ENCODE peak calls at places on chromosome 19, in four cellular contexts. One of them, this sample, is unnamed.

GRCh38 chr19:58563034-58563573 is 4.7 kb upstream of the UBE2M start:
- DNase-seq in H1: no peak
- DNase-seq in mesenchymal stem cell: no peak
- DNase-seq in neuronal stem cell: no peak
- DNase-seq in this sample: no peak

GRCh38 chr19:23002690-23003422 is at the start of gene ZNF728:
- DNase-seq in neuronal stem cell: no peak
- DNase-seq in H1: no peak
- DNase-seq in mesenchymal stem cell: no peak
- DNase-seq in this sample: no peak

GRCh38 chr19:782195-783043 is 14.8 kb upstream of the PTBP1 start:
- DNase-seq in mesenchymal stem cell: peak
- DNase-seq in H1: peak
- DNase-seq in neuronal stem cell: peak
- DNase-seq in this sample: peak

GRCh38 chr19:45171211-45171623 is 6.8 kb downstream of the TRAPPC6A start:
- DNase-seq in neuronal stem cell: no peak
- DNase-seq in H1: no peak
- DNase-seq in mesenchymal stem cell: no peak
- DNase-seq in this sample: no peak

GRCh38 chr19:1975081-1975480 is 34.1 kb downstream of the CSNK1G2 start:
- DNase-seq in H1: no peak
- DNase-seq in neuronal stem cell: no peak
- DNase-seq in mesenchymal stem cell: no peak
- DNase-seq in this sample: peak

GRCh38 chr19:28635962-28636629 is 576.9 kb downstream of the UQCRFS1 start:
- DNase-seq in H1: no peak
- DNase-seq in neuronal stem cell: no peak
- DNase-seq in mesenchymal stem cell: no peak
- DNase-seq in this sample: no peak

GRCh38 chr19:51690359-51691121 is 2.6 kb upstream of the SPACA6 start:
- DNase-seq in mesenchymal stem cell: peak
- DNase-seq in H1: peak
- DNase-seq in neuronal stem cell: peak
- DNase-seq in this sample: peak

GRCh38 chr19:45100797-45101196 is 7.8 kb downstream of the PPP1R37 start:
- DNase-seq in H1: no peak
- DNase-seq in mesenchymal stem cell: peak
- DNase-seq in neuronal stem cell: no peak
- DNase-seq in this sample: peak

GRCh38 chr19:17202249-17202648 is 12.9 kb upstream of the USE1 start:
- DNase-seq in mesenchymal stem cell: no peak
- DNase-seq in H1: no peak
- DNase-seq in neuronal stem cell: no peak
- DNase-seq in this sample: no peak

GRCh38 chr19:43430142-43430710 is 15.5 kb downstream of the TEX101 start:
- DNase-seq in mesenchymal stem cell: no peak
- DNase-seq in neuronal stem cell: no peak
- DNase-seq in H1: no peak
- DNase-seq in this sample: no peak

GRCh38 chr19:56838930-56839664 is 1.4 kb downstream of the PEG3 start:
- DNase-seq in mesenchymal stem cell: no peak
- DNase-seq in H1: no peak
- DNase-seq in neuronal stem cell: peak
- DNase-seq in this sample: no peak

GRCh38 chr19:35913589-35913988 is 5.5 kb upstream of the TYROBP start:
- DNase-seq in neuronal stem cell: no peak
- DNase-seq in mesenchymal stem cell: peak
- DNase-seq in H1: no peak
- DNase-seq in this sample: peak

GRCh38 chr19:19623383-19623782 is 4.6 kb downstream of the LPAR2 start:
- DNase-seq in neuronal stem cell: no peak
- DNase-seq in H1: no peak
- DNase-seq in mesenchymal stem cell: no peak
- DNase-seq in this sample: no peak

GRCh38 chr19:1397838-1398237 is 3.5 kb downstream of the GAMT start:
- DNase-seq in neuronal stem cell: no peak
- DNase-seq in H1: no peak
- DNase-seq in mesenchymal stem cell: no peak
- DNase-seq in this sample: no peak

GRCh38 chr19:36256853-36257511 is 42.1 kb downstream of the ZNF146 start:
- DNase-seq in neuronal stem cell: no peak
- DNase-seq in H1: peak
- DNase-seq in mesenchymal stem cell: no peak
- DNase-seq in this sample: no peak

GRCh38 chr19:1907563-1908363 is 2.6 kb downstream of the ADAT3 start:
- DNase-seq in mesenchymal stem cell: no peak
- DNase-seq in H1: no peak
- DNase-seq in neuronal stem cell: no peak
- DNase-seq in this sample: no peak

GRCh38 chr19:1110809-1111640 is 7.2 kb downstream of the GPX4 start:
- DNase-seq in H1: no peak
- DNase-seq in neuronal stem cell: no peak
- DNase-seq in mesenchymal stem cell: no peak
- DNase-seq in this sample: no peak

GRCh38 chr19:19338082-19338481 is 17.5 kb downstream of the MAU2 start:
- DNase-seq in mesenchymal stem cell: no peak
- DNase-seq in H1: no peak
- DNase-seq in neuronal stem cell: no peak
- DNase-seq in this sample: peak

GRCh38 chr19:16608290-16608704 is 19.7 kb downstream of the MED26 start:
- DNase-seq in mesenchymal stem cell: peak
- DNase-seq in H1: no peak
- DNase-seq in neuronal stem cell: no peak
- DNase-seq in this sample: peak

GRCh38 chr19:13149628-13150186 is 468 bp downstream of the STX10 start:
- DNase-seq in H1: peak
- DNase-seq in neuronal stem cell: peak
- DNase-seq in mesenchymal stem cell: peak
- DNase-seq in this sample: no peak

GRCh38 chr19:45952691-45953505 is 20.8 kb downstream of the NOVA2 start:
- DNase-seq in mesenchymal stem cell: peak
- DNase-seq in neuronal stem cell: peak
- DNase-seq in H1: peak
- DNase-seq in this sample: peak

GRCh38 chr19:2650515-2650914 is 52.0 kb downstream of the GNG7 start:
- DNase-seq in H1: no peak
- DNase-seq in mesenchymal stem cell: no peak
- DNase-seq in neuronal stem cell: no peak
- DNase-seq in this sample: no peak

GRCh38 chr19:41223431-41224234 is 4.6 kb downstream of the AXL start:
- DNase-seq in mesenchymal stem cell: peak
- DNase-seq in neuronal stem cell: peak
- DNase-seq in H1: peak
- DNase-seq in this sample: peak

GRCh38 chr19:19745496-19746285 is 12.8 kb upstream of the ZNF14 start:
- DNase-seq in mesenchymal stem cell: no peak
- DNase-seq in H1: no peak
- DNase-seq in neuronal stem cell: no peak
- DNase-seq in this sample: no peak

DNA sequence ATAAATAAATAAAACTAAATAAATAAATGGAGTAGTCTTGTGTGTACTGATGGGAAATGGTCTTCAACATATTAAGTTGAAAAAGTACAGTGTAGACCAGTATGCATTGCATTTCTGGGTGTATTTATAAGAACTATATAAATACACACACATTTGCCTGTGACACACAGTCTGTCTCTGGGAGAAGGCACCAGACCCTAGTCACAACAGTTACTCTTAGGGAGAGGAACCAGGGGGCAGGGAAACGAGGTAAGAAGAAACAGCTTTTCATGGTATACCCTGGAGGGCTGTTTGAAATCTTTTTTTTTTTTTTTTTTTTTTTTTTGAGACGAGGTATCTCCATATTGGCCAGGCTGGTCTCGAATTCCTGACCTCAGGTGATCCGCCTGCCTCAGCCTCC is 2.8 kb upstream of the S1PR2 start:
- DNase-seq in neuronal stem cell: no peak
- DNase-seq in mesenchymal stem cell: no peak
- DNase-seq in H1: no peak
- DNase-seq in this sample: no peak
- H3K4ac ChIP-seq in neuronal stem cell: no peak
- H3K4ac ChIP-seq in mesenchymal stem cell: no peak
- H3K4ac ChIP-seq in H1: no peak
- H3K4ac ChIP-seq in this sample: no peak

GRCh38 chr19:39834287-39834841 is 402 bp upstream of the DYRK1B start:
- DNase-seq in neuronal stem cell: no peak
- DNase-seq in H1: no peak
- DNase-seq in mesenchymal stem cell: no peak
- DNase-seq in this sample: no peak
- H3K9ac ChIP-seq in neuronal stem cell: peak
- H3K9ac ChIP-seq in H1: no peak
- H3K9ac ChIP-seq in mesenchymal stem cell: peak
- H3K9ac ChIP-seq in this sample: no peak

DNA sequence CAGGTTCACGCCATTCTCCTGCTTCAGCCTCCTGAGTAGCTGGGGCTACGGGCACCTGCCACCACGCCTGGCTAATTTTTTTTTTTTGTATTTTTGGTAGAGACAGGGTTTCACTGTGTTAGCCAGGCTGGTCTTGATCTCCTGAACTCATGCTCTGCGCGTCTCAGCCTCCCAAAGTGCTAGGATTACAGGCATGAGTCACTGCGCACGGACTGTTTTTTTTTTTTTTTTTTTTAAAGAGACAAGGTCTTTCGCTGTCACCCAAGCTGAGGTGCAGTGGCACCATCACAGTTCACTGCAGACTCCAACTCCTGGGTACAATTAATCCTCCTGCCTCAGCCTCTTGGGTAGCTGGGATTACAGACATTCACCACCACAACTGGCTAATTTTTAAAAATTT is 8.2 kb upstream of the ADAMTS10 start:
- DNase-seq in H1: no peak
- DNase-seq in neuronal stem cell: no peak
- DNase-seq in mesenchymal stem cell: peak
- DNase-seq in this sample: no peak
- H3K4ac ChIP-seq in H1: no peak
- H3K4ac ChIP-seq in neuronal stem cell: no peak
- H3K4ac ChIP-seq in mesenchymal stem cell: no peak
- H3K4ac ChIP-seq in this sample: no peak

DNA sequence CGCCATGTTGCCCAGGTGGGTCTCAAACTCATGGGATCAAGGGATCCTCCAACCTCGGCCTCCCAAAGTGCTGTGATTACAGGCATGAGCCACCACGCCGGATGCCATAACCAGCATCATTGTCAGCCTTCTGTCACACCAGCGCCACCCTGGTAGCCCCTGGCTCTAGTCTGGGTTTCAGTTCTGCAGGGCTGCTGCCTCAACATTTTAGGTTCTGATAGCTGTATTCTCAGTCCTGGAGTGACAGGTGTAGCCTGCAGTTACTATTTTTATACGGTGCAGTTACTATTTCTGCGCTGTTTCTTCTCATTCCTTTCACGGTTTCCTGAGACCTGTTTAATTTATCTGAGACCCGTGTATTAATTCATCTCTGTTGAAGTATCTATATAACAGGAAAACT is 57.1 kb downstream of the TRPM4 start:
- DNase-seq in neuronal stem cell: no peak
- DNase-seq in H1: no peak
- DNase-seq in mesenchymal stem cell: no peak
- DNase-seq in this sample: no peak
- H3K9ac ChIP-seq in neuronal stem cell: no peak
- H3K9ac ChIP-seq in H1: no peak
- H3K9ac ChIP-seq in mesenchymal stem cell: no peak
- H3K9ac ChIP-seq in this sample: no peak

GRCh38 chr19:42249769-42250168 is 5.2 kb downstream of the ERF start:
- DNase-seq in H1: no peak
- DNase-seq in mesenchymal stem cell: no peak
- DNase-seq in neuronal stem cell: no peak
- DNase-seq in this sample: no peak

GRCh38 chr19:42250666-42251531 is 4.0 kb downstream of the ERF start:
- DNase-seq in neuronal stem cell: no peak
- DNase-seq in H1: no peak
- DNase-seq in mesenchymal stem cell: peak
- DNase-seq in this sample: peak

GRCh38 chr19:42249149-42249750 is 5.7 kb downstream of the ERF start:
- DNase-seq in H1: no peak
- DNase-seq in neuronal stem cell: no peak
- DNase-seq in mesenchymal stem cell: no peak
- DNase-seq in this sample: no peak

GRCh38 chr19:42251572-42251990 is 3.3 kb downstream of the ERF start:
- DNase-seq in H1: no peak
- DNase-seq in mesenchymal stem cell: no peak
- DNase-seq in neuronal stem cell: no peak
- DNase-seq in this sample: no peak

GRCh38 chr19:42250249-42250665 is 4.7 kb downstream of the ERF start:
- DNase-seq in neuronal stem cell: no peak
- DNase-seq in H1: no peak
- DNase-seq in mesenchymal stem cell: no peak
- DNase-seq in this sample: no peak
- H3K4ac ChIP-seq in neuronal stem cell: no peak
- H3K4ac ChIP-seq in H1: no peak
- H3K4ac ChIP-seq in mesenchymal stem cell: no peak
- H3K4ac ChIP-seq in this sample: peak

DNA sequence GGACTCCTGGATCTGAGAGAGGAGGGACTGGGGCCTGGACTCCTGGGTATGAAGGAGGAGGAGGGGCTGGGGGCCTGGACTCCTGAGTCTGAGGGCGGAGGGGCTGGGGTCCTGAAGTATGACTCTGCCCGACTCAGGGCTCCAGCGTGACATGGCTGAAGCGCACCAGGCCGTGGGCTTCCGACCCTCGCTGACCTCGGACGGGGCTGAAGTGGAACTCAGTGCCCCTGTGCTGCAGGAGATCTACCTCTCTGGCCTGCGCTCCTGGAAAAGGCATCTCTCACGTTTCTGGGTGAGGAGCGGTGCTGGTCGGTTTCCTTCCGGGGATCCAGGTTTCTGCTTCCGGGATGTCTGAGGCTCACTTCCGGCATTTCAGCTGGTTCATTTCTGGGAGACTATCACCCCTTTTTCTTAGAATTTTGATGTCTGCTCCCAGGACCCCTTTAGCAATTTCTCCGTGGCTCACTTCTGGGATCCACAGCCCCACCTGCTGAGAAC is 1.2 kb downstream of the CPT1C start:
- DNase-seq in mesenchymal stem cell: no peak
- DNase-seq in H1: no peak
- DNase-seq in neuronal stem cell: no peak
- DNase-seq in this sample: no peak
- H3K9ac ChIP-seq in mesenchymal stem cell: no peak
- H3K9ac ChIP-seq in H1: no peak
- H3K9ac ChIP-seq in neuronal stem cell: peak
- H3K9ac ChIP-seq in this sample: no peak

GRCh38 chr19:18333680-18334079 is 6.7 kb upstream of the PGPEP1 start:
- DNase-seq in H1: no peak
- DNase-seq in neuronal stem cell: no peak
- DNase-seq in mesenchymal stem cell: no peak
- DNase-seq in this sample: no peak

GRCh38 chr19:18329035-18329376 is 6.1 kb upstream of the LSM4 start:
- DNase-seq in H1: no peak
- DNase-seq in neuronal stem cell: no peak
- DNase-seq in mesenchymal stem cell: no peak
- DNase-seq in this sample: no peak

GRCh38 chr19:18330865-18331264 is 8.0 kb upstream of the LSM4 start:
- DNase-seq in H1: no peak
- DNase-seq in neuronal stem cell: no peak
- DNase-seq in mesenchymal stem cell: no peak
- DNase-seq in this sample: no peak

GRCh38 chr19:18336121-18336520 is 4.3 kb upstream of the PGPEP1 start:
- DNase-seq in H1: no peak
- DNase-seq in mesenchymal stem cell: no peak
- DNase-seq in neuronal stem cell: no peak
- DNase-seq in this sample: no peak

GRCh38 chr19:18332917-18333530 is 7.4 kb upstream of the PGPEP1 start:
- DNase-seq in neuronal stem cell: no peak
- DNase-seq in H1: no peak
- DNase-seq in mesenchymal stem cell: no peak
- DNase-seq in this sample: no peak
- H3K4ac ChIP-seq in neuronal stem cell: no peak
- H3K4ac ChIP-seq in H1: no peak
- H3K4ac ChIP-seq in mesenchymal stem cell: no peak
- H3K4ac ChIP-seq in this sample: no peak